ENCODE peak calls at places on chromosomes 12 and 14, in ten cellular contexts. L, U, J, V, D, H, G, Y, F and E are unnamed samples.

GRCh38 chr14:74380172-74380571 is 31.9 kb downstream of the VRTN start:
- DNase-seq in L (no peak), U (no peak), J (no peak), V (no peak), D (no peak), H (no peak), G (no peak), Y (no peak), F (no peak), E (no peak)

GRCh38 chr12:3117628-3118027 is 40.4 kb downstream of the TSPAN9 start:
- DNase-seq in L (no peak), U (no peak), J (no peak), V (no peak), D (no peak), H (no peak), G (no peak), Y (no peak), F (no peak), E (no peak)

GRCh38 chr12:130993759-130994670 is 40.3 kb downstream of the ADGRD1 start:
- DNase-seq in L (no peak), U (peak), J (no peak), V (no peak), D (no peak), H (no peak), G (no peak), Y (peak), F (no peak), E (no peak)

GRCh38 chr14:76768201-76768656 is 7.0 kb downstream of the VASH1 start:
- DNase-seq in L (peak), U (no peak), J (peak), V (no peak), D (peak), H (peak), G (peak), Y (peak), F (no peak), E (no peak)

GRCh38 chr12:22527999-22528398 is 16.3 kb downstream of the C2CD5 start:
- DNase-seq in L (no peak), U (no peak), J (no peak), V (no peak), D (no peak), H (no peak), G (no peak), Y (no peak), F (no peak), E (no peak)

GRCh38 chr14:64760916-64761315 is 56.7 kb downstream of the PLEKHG3 start:
- DNase-seq in L (no peak), U (no peak), J (no peak), V (peak), D (no peak), H (no peak), G (no peak), Y (no peak), F (no peak), E (no peak)

GRCh38 chr12:110262442-110263388 is 18.3 kb upstream of the ATP2A2 start:
- DNase-seq in L (no peak), U (no peak), J (no peak), V (no peak), D (no peak), H (no peak), G (no peak), Y (peak), F (peak), E (no peak)

GRCh38 chr12:66636771-66637170 is 42.1 kb downstream of the GRIP1 start:
- DNase-seq in L (no peak), U (no peak), J (no peak), V (no peak), D (no peak), H (peak), G (peak), Y (no peak), F (no peak), E (no peak)

GRCh38 chr12:62256408-62257079 is 3.7 kb upstream of the USP15 start:
- DNase-seq in L (no peak), U (no peak), J (no peak), V (peak), D (no peak), H (no peak), G (no peak), Y (peak), F (no peak), E (no peak)

GRCh38 chr12:2299207-2299606 is 246.4 kb downstream of the CACNA1C start:
- DNase-seq in L (no peak), U (no peak), J (no peak), V (no peak), D (no peak), H (no peak), G (no peak), Y (no peak), F (no peak), E (no peak)

DNA sequence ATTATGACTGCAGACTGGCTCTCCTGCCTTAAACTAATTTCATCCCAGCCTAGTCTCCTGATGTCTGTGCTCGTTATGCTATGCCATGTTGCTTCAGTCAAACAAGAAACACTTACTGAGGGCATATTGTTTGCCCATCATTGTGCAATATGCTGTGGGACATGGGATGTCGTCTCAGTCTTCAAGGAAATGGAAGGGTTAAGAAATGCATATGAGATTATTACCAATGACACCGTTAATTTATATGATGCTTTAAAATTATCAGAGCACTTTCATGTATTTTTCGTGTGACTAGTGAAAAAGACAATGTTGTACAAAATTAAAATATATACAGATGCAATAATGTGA is 30.6 kb downstream of the TTC9 start:
- DNase-seq in L (no peak), U (no peak), J (no peak), V (no peak), D (no peak), H (no peak), G (no peak), Y (no peak), F (no peak), E (no peak)
- TF ChIP-seq EP300 in L (no peak), U (no peak), J (no peak), V (no peak), D (no peak), H (no peak), G (no peak), Y (no peak), F (no peak), E (no peak)

DNA sequence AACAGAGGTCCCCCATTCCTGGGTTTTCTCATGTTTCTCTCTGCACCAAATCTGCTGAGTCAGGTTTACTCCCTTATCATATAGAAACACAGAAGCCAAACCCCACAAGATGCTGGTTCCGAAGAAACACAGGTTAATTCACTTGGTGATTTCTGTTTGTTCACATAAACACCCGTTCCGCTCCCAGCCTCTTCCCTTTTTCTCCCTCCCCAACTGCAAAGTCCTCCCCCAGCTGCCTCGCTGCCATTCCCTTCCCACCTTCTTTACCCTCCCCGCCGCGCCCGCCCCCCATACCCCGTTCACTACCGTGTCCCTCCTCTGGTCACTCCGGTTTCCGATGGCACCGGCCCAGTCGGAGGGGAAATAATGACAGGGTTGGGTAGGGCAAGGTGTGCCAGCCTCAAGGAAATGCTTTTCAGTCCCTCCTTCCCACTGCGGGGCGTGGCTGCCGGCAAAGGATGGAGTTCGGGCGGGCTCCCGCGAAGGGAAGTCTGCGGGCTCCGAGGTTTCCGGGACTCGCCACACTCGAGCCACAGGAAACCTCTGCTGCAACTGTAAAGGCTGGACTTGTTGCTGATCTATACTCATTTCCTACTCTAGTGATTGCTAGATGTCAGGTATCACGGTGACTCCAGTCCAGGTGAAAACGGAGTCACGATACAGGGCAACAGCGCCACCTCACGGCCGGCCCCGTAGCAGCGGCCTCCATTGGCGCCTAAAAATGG is at the start of gene STYK1:
- DNase-seq in L (peak), U (peak), J (peak), V (peak), D (peak), H (peak), G (peak), Y (peak), F (peak), E (no peak)
- TF ChIP-seq POLR2A in L (no peak), U (no peak), J (no peak), V (no peak), D (peak), H (no peak), G (no peak), Y (no peak), F (no peak), E (no peak)

GRCh38 chr14:99757331-99758070 is 35.7 kb upstream of the EML1 start:
- DNase-seq in L (no peak), U (peak), J (no peak), V (no peak), D (no peak), H (no peak), G (no peak), Y (no peak), F (no peak), E (no peak)

GRCh38 chr14:99756796-99757195 is 36.4 kb upstream of the EML1 start:
- DNase-seq in L (no peak), U (no peak), J (no peak), V (no peak), D (no peak), H (no peak), G (peak), Y (no peak), F (no peak), E (no peak)

GRCh38 chr14:99754141-99755067 is 38.8 kb upstream of the EML1 start:
- DNase-seq in L (no peak), U (no peak), J (no peak), V (no peak), D (no peak), H (no peak), G (peak), Y (no peak), F (no peak), E (no peak)

GRCh38 chr14:99755068-99755405 is 38.2 kb upstream of the EML1 start:
- DNase-seq in L (no peak), U (no peak), J (no peak), V (no peak), D (no peak), H (no peak), G (peak), Y (no peak), F (no peak), E (no peak)

DNA sequence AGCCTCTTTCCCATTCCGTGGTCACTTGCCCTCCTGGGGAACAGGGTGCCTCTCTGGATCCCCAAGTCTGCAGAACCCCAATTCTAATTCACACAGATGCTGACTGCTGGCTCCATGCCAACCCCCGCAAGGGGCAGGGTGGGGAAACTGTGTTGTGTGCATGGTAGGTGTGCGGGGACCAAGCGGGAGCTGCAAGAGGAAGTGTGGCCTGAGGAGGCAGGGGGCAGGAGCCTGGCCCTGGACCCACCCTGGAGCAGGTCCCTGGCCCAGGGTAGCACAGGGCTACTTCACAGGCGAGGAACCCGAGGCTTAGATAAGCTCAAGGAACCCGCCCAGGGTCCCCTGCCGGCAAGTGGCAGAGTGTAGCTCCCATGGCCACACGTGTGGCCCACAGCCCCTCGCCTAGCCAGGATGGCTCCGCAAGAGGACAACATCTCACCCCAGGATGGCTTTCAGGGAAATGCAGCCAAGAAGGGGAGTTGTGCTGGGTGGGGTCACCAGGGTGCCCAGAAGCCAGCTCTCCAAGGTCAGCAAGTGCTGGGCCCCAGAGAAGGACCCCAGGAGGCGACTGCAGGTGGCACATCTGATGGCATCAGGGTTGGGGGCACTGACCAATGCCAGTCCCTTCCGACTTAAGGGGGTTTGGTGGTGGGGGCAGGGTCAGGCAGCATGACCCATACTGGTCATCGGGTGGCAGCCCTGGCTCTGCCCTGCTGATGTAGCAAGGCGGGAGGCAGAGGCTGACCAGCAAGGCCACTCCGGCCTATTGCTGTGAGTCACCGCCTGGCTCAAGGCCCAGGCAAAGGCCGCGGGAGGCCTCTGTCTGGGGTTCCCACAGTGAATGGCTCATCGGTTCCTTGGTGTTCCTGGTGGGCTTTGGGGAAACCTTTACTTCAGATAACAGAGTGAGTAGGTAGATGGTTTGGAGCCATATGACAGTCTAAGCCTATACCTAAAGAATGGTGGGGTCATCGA is 37.3 kb upstream of the EML1 start:
- DNase-seq in L (no peak), U (peak), J (no peak), V (peak), D (peak), H (peak), G (peak), Y (no peak), F (peak), E (no peak)
- TF ChIP-seq EP300 in L (no peak), U (peak), J (no peak), V (no peak), D (no peak), H (no peak), G (no peak), Y (no peak), F (no peak), E (no peak)

GRCh38 chr12:57864811-57865751 is 18.6 kb upstream of the CTDSP2 start:
- DNase-seq in L (no peak), U (peak), J (peak), V (peak), D (peak), H (peak), G (peak), Y (peak), F (no peak), E (no peak)
- TF ChIP-seq POLR2A in L (no peak), U (no peak), J (peak), V (peak), D (peak), H (no peak), G (peak), Y (peak), F (no peak), E (peak)